ENCODE peak calls at places on chromosome 13, in six cellular contexts. One of them, this sample, is unnamed.

GRCh38 chr13:87754097-87754496 is 82.9 kb downstream of the SLITRK5 start:
- DNase-seq in iPS-NIHi11: no peak
- DNase-seq in NCI-H146: no peak
- DNase-seq in fibroblast of lung: no peak
- DNase-seq in GM10248: no peak
- DNase-seq in brain microvascular endothelial cell: no peak
- DNase-seq in this sample: peak

GRCh38 chr13:24463078-24463477 is 49.5 kb downstream of the PARP4 start:
- DNase-seq in NCI-H146: no peak
- DNase-seq in GM10248: no peak
- DNase-seq in iPS-NIHi11: no peak
- DNase-seq in brain microvascular endothelial cell: no peak
- DNase-seq in fibroblast of lung: no peak
- DNase-seq in this sample: no peak

GRCh38 chr13:94464771-94465170 is 14.7 kb downstream of the DCT start:
- DNase-seq in brain microvascular endothelial cell: no peak
- DNase-seq in iPS-NIHi11: no peak
- DNase-seq in GM10248: no peak
- DNase-seq in fibroblast of lung: peak
- DNase-seq in NCI-H146: no peak
- DNase-seq in this sample: peak

GRCh38 chr13:97798836-97799235 is 154.6 kb upstream of the IPO5 start:
- DNase-seq in iPS-NIHi11: no peak
- DNase-seq in fibroblast of lung: peak
- DNase-seq in brain microvascular endothelial cell: no peak
- DNase-seq in NCI-H146: no peak
- DNase-seq in GM10248: no peak
- DNase-seq in this sample: peak

GRCh38 chr13:40172878-40173277 is 493.6 kb downstream of the FOXO1 start:
- DNase-seq in NCI-H146: no peak
- DNase-seq in fibroblast of lung: no peak
- DNase-seq in iPS-NIHi11: no peak
- DNase-seq in GM10248: no peak
- DNase-seq in brain microvascular endothelial cell: no peak
- DNase-seq in this sample: peak

GRCh38 chr13:40539954-40540706 is 126.3 kb downstream of the FOXO1 start:
- DNase-seq in iPS-NIHi11: peak
- DNase-seq in brain microvascular endothelial cell: peak
- DNase-seq in GM10248: no peak
- DNase-seq in fibroblast of lung: peak
- DNase-seq in NCI-H146: no peak
- DNase-seq in this sample: peak

GRCh38 chr13:41942462-41943094 is 18.3 kb downstream of the VWA8 start:
- DNase-seq in NCI-H146: peak
- DNase-seq in GM10248: no peak
- DNase-seq in iPS-NIHi11: peak
- DNase-seq in fibroblast of lung: peak
- DNase-seq in brain microvascular endothelial cell: peak
- DNase-seq in this sample: peak

GRCh38 chr13:68481130-68481529 is 1251.0 kb upstream of the PCDH9 start:
- DNase-seq in NCI-H146: no peak
- DNase-seq in brain microvascular endothelial cell: no peak
- DNase-seq in iPS-NIHi11: no peak
- DNase-seq in GM10248: no peak
- DNase-seq in fibroblast of lung: no peak
- DNase-seq in this sample: no peak

GRCh38 chr13:110348751-110349150 is 41.7 kb downstream of the COL4A2 start:
- DNase-seq in brain microvascular endothelial cell: no peak
- DNase-seq in fibroblast of lung: no peak
- DNase-seq in NCI-H146: no peak
- DNase-seq in iPS-NIHi11: no peak
- DNase-seq in GM10248: no peak
- DNase-seq in this sample: no peak

GRCh38 chr13:97855570-97855970 is 97.9 kb upstream of the IPO5 start:
- DNase-seq in fibroblast of lung: peak
- DNase-seq in brain microvascular endothelial cell: peak
- DNase-seq in NCI-H146: peak
- DNase-seq in GM10248: peak
- DNase-seq in iPS-NIHi11: peak
- DNase-seq in this sample: peak